ENCODE peak calls at places on chromosomes 12 and 14, in nine cellular contexts. Z, A, I, S, O, Y, M, C and D are unnamed samples.

GRCh38 chr14:50804181-50804721 is 26.7 kb downstream of the NIN start:
- DNase-seq in Z (no peak), A (peak; percentile 76), I (no peak), S (no peak), O (no peak), Y (no peak), M (no peak), C (no peak), D (no peak)

GRCh38 chr12:56080556-56081138 is 682 bp downstream of the ERBB3 start:
- DNase-seq in Z (no peak), A (no peak), I (peak; percentile 59), S (peak; percentile 44), O (no peak), Y (no peak), M (no peak), C (no peak), D (peak; percentile 9)

GRCh38 chr12:49198431-49199155 is 9.7 kb upstream of the TUBA1A start:
- DNase-seq in Z (peak; percentile 81), A (peak; percentile 94), I (peak; percentile 24), S (no peak), O (no peak), Y (peak; percentile 73), M (no peak), C (no peak), D (no peak)

GRCh38 chr12:131116437-131117117 is 162.9 kb downstream of the ADGRD1 start:
- DNase-seq in Z (no peak), A (no peak), I (peak; percentile 64), S (peak; percentile 54), O (peak; percentile 26), Y (no peak), M (no peak), C (no peak), D (no peak)

GRCh38 chr12:53816360-53817020 is 64.7 kb upstream of the CISTR start:
- DNase-seq in Z (no peak), A (no peak), I (no peak), S (no peak), O (no peak), Y (no peak), M (no peak), C (no peak), D (no peak)

GRCh38 chr14:31125231-31125630 is 82.4 kb downstream of the HECTD1 start:
- DNase-seq in Z (no peak), A (no peak), I (no peak), S (no peak), O (no peak), Y (no peak), M (no peak), C (no peak), D (no peak)

GRCh38 chr14:84127430-84127829 is 1402.5 kb upstream of the FLRT2 start:
- DNase-seq in Z (no peak), A (no peak), I (no peak), S (no peak), O (no peak), Y (no peak), M (no peak), C (no peak), D (no peak)

GRCh38 chr12:130266751-130267150 is 70.9 kb upstream of the PIWIL1 start:
- DNase-seq in Z (no peak), A (no peak), I (peak; percentile 41), S (no peak), O (peak; percentile 36), Y (no peak), M (no peak), C (no peak), D (no peak)

GRCh38 chr12:6936642-6937480 is 6.8 kb upstream of the RNU7-1 start:
- DNase-seq in Z (no peak), A (no peak), I (peak; percentile 30), S (peak; percentile 62), O (no peak), Y (no peak), M (no peak), C (no peak), D (peak; percentile 87)

GRCh38 chr12:6430124-6430989 is 14.4 kb upstream of the CD27 start:
- DNase-seq in Z (peak; percentile 93), A (peak; percentile 96), I (no peak), S (peak; percentile 83), O (peak; percentile 64), Y (peak; percentile 79), M (no peak), C (peak; percentile 76), D (peak; percentile 90)

GRCh38 chr12:26056335-26056734 is 68.5 kb downstream of the BHLHE41 start:
- DNase-seq in Z (no peak), A (peak; percentile 59), I (no peak), S (no peak), O (no peak), Y (no peak), M (no peak), C (peak; percentile 13), D (no peak)

GRCh38 chr12:64824500-64825142 is at the start of gene TBC1D30:
- DNase-seq in Z (no peak), A (peak; percentile 2), I (peak; percentile 47), S (no peak), O (no peak), Y (no peak), M (no peak), C (no peak), D (peak; percentile 33)

GRCh38 chr12:29264424-29264823 is 115.3 kb downstream of the FAR2 start:
- DNase-seq in Z (no peak), A (no peak), I (no peak), S (no peak), O (no peak), Y (no peak), M (no peak), C (no peak), D (no peak)

GRCh38 chr14:46137786-46138185 is 513.8 kb downstream of the RPL10L start:
- DNase-seq in Z (no peak), A (no peak), I (no peak), S (no peak), O (no peak), Y (no peak), M (no peak), C (no peak), D (no peak)

GRCh38 chr12:51942501-51943000 is 8.9 kb upstream of the ACVR1B start:
- DNase-seq in Z (no peak), A (no peak), I (no peak), S (no peak), O (peak; percentile 23), Y (no peak), M (no peak), C (no peak), D (no peak)

GRCh38 chr12:3632256-3633240 is 120.4 kb downstream of the CRACR2A start:
- DNase-seq in Z (no peak), A (no peak), I (no peak), S (no peak), O (no peak), Y (no peak), M (no peak), C (no peak), D (peak; percentile 14)

GRCh38 chr12:6644257-6644596 is 3.0 kb downstream of the ACRBP start:
- DNase-seq in Z (no peak), A (no peak), I (no peak), S (no peak), O (no peak), Y (no peak), M (no peak), C (no peak), D (no peak)

GRCh38 chr12:68963456-68963859 is 30.5 kb upstream of the CPM start:
- DNase-seq in Z (no peak), A (no peak), I (no peak), S (no peak), O (no peak), Y (no peak), M (no peak), C (no peak), D (no peak)

GRCh38 chr14:89314274-89314673 is 102.8 kb downstream of the FOXN3 start:
- DNase-seq in Z (no peak), A (no peak), I (no peak), S (no peak), O (no peak), Y (no peak), M (no peak), C (no peak), D (no peak)
- TF ChIP-seq CTCF in Z (no peak), A (no peak), I (no peak), S (no peak), O (no peak), Y (no peak), M (no peak), C (no peak), D (no peak)

GRCh38 chr12:106722854-106723253 is 51.6 kb upstream of the RIC8B start:
- DNase-seq in Z (no peak), A (no peak), I (no peak), S (no peak), O (no peak), Y (no peak), M (no peak), C (no peak), D (no peak)
- TF ChIP-seq CTCF in Z (no peak), A (no peak), I (no peak), S (no peak), O (no peak), Y (no peak), M (no peak), C (no peak), D (no peak)

GRCh38 chr14:58848365-58848764 is 210.6 kb downstream of the DACT1 start:
- DNase-seq in Z (no peak), A (no peak), I (no peak), S (no peak), O (no peak), Y (no peak), M (no peak), C (no peak), D (no peak)

GRCh38 chr14:58839233-58839632 is 201.5 kb downstream of the DACT1 start:
- DNase-seq in Z (no peak), A (no peak), I (no peak), S (no peak), O (no peak), Y (no peak), M (no peak), C (no peak), D (no peak)

GRCh38 chr14:58846682-58847465 is 209.1 kb downstream of the DACT1 start:
- DNase-seq in Z (no peak), A (no peak), I (no peak), S (no peak), O (no peak), Y (no peak), M (no peak), C (no peak), D (no peak)

GRCh38 chr14:58849609-58850008 is 211.8 kb downstream of the DACT1 start:
- DNase-seq in Z (no peak), A (no peak), I (no peak), S (no peak), O (no peak), Y (no peak), M (no peak), C (no peak), D (no peak)

DNA sequence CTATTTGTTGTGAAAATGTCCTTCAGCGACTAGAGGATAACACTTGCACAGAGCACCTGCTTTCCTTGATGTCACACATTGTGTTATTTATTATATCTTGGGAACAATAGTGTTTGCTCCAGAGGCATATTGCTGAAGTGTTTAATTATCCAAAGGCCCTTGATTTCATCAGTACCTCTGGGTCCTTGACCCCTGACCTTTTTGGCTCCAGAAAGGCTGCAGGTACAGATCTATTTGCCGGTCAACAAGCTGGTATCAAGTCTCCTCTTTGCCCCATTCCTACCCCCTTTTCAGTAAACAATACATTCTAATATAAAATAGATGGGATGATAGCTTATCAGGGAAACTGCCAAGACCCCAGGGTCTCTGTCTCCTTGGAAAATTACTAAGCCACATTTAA is 206.8 kb downstream of the DACT1 start:
- DNase-seq in Z (no peak), A (no peak), I (no peak), S (no peak), O (no peak), Y (no peak), M (no peak), C (no peak), D (no peak)
- TF ChIP-seq CTCF in Z (no peak), A (no peak), I (no peak), S (no peak), O (no peak), Y (no peak), M (no peak), C (no peak), D (no peak)

GRCh38 chr14:75982724-75983358 is 1.0 kb upstream of the TGFB3 start:
- DNase-seq in Z (peak; percentile 38), A (peak; percentile 61), I (no peak), S (peak; percentile 84), O (no peak), Y (peak; percentile 81), M (no peak), C (no peak), D (no peak)
- TF ChIP-seq CTCF in Z (no peak), A (no peak), I (no peak), S (no peak), O (no peak), Y (peak; percentile 24), M (no peak), C (no peak), D (peak; percentile 30)